ENCODE peak calls at places on chromosomes 16 and 17, in four cellular contexts. One of them, this sample, is unnamed.

GRCh38 chr16:79751785-79752184 is 151.2 kb upstream of the MAF start:
- DNase-seq in fibroblast of the aortic adventitia: peak; percentile 29
- DNase-seq in body of pancreas: peak; percentile 15
- DNase-seq in GM23338: no peak
- DNase-seq in this sample: no peak

GRCh38 chr17:51818777-51819176 is 339.7 kb downstream of the CA10 start:
- DNase-seq in fibroblast of the aortic adventitia: no peak
- DNase-seq in body of pancreas: no peak
- DNase-seq in GM23338: no peak
- DNase-seq in this sample: no peak

GRCh38 chr16:85396879-85397871 is 215.9 kb upstream of the GSE1 start:
- DNase-seq in fibroblast of the aortic adventitia: no peak
- DNase-seq in body of pancreas: peak; percentile 11
- DNase-seq in GM23338: peak; percentile 54
- DNase-seq in this sample: no peak

GRCh38 chr17:2215616-2216364 is 87.8 kb downstream of the SMG6 start:
- DNase-seq in fibroblast of the aortic adventitia: peak; percentile 99
- DNase-seq in body of pancreas: no peak
- DNase-seq in GM23338: peak; percentile 78
- DNase-seq in this sample: peak; percentile 92

GRCh38 chr16:28168991-28169554 is 42.7 kb downstream of the XPO6 start:
- DNase-seq in fibroblast of the aortic adventitia: no peak
- DNase-seq in body of pancreas: no peak
- DNase-seq in GM23338: no peak
- DNase-seq in this sample: no peak

GRCh38 chr17:61815863-61816523 is 47.3 kb downstream of the BRIP1 start:
- DNase-seq in fibroblast of the aortic adventitia: no peak
- DNase-seq in body of pancreas: no peak
- DNase-seq in GM23338: peak; percentile 10
- DNase-seq in this sample: no peak

GRCh38 chr17:67995568-67996191 is 589 bp downstream of the C17orf58 start:
- DNase-seq in fibroblast of the aortic adventitia: peak; percentile 7
- DNase-seq in body of pancreas: peak; percentile 23
- DNase-seq in GM23338: peak; percentile 59
- DNase-seq in this sample: peak; percentile 20

GRCh38 chr17:17060001-17060929 is 18.0 kb downstream of the MPRIP start:
- DNase-seq in fibroblast of the aortic adventitia: no peak
- DNase-seq in body of pancreas: no peak
- DNase-seq in GM23338: no peak
- DNase-seq in this sample: no peak

GRCh38 chr17:29042679-29043538 is at the start of gene PIPOX:
- DNase-seq in fibroblast of the aortic adventitia: no peak
- DNase-seq in body of pancreas: peak; percentile 22
- DNase-seq in GM23338: peak; percentile 98
- DNase-seq in this sample: peak; percentile 54

GRCh38 chr17:38870259-38871165 is 654 bp downstream of the LASP1 start:
- DNase-seq in fibroblast of the aortic adventitia: peak; percentile 54
- DNase-seq in body of pancreas: peak; percentile 65
- DNase-seq in GM23338: peak; percentile 80
- DNase-seq in this sample: peak; percentile 69

GRCh38 chr16:15450624-15451023 is 16.2 kb downstream of the BMERB1 start:
- DNase-seq in fibroblast of the aortic adventitia: peak; percentile 67
- DNase-seq in body of pancreas: no peak
- DNase-seq in GM23338: no peak
- DNase-seq in this sample: no peak

GRCh38 chr16:68287276-68288251 is 23.2 kb downstream of the SLC7A6OS start:
- DNase-seq in fibroblast of the aortic adventitia: peak; percentile 90
- DNase-seq in body of pancreas: no peak
- DNase-seq in GM23338: no peak
- DNase-seq in this sample: peak; percentile 84

GRCh38 chr17:2442166-2442565 is 41.3 kb upstream of the MNT start:
- DNase-seq in fibroblast of the aortic adventitia: no peak
- DNase-seq in body of pancreas: no peak
- DNase-seq in GM23338: no peak
- DNase-seq in this sample: peak; percentile 65

GRCh38 chr17:82245144-82246039 is 16.6 kb downstream of the SLC16A3 start:
- DNase-seq in fibroblast of the aortic adventitia: no peak
- DNase-seq in body of pancreas: no peak
- DNase-seq in GM23338: no peak
- DNase-seq in this sample: no peak

GRCh38 chr17:7477392-7478275 is 1.8 kb downstream of the ZBTB4 start:
- DNase-seq in fibroblast of the aortic adventitia: peak; percentile 88
- DNase-seq in body of pancreas: peak; percentile 50
- DNase-seq in GM23338: peak; percentile 24
- DNase-seq in this sample: peak; percentile 95

GRCh38 chr17:7856081-7856791 is 1.1 kb downstream of the NAA38 start:
- DNase-seq in fibroblast of the aortic adventitia: peak; percentile 46
- DNase-seq in body of pancreas: peak; percentile 36
- DNase-seq in GM23338: no peak
- DNase-seq in this sample: no peak

DNA sequence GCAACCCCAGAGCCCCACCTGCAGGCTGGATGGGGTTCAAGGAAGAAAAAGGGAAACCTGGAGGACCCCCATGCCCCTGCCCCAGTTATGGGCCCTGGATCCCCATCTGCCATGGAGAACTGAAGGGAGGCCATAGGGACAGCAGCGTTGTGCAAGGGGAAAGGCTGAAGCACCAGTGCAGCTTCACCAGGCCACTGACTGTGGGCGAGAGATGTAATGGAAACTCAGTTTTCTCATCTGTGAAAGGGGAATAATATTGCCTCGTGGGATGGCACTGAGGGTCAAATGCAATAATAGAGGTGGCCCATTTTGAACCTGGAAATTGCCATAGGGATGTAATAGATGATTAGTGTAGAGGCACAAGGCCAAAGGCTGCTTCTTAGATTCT is 9.9 kb upstream of the TSPOAP1 start:
- DNase-seq in fibroblast of the aortic adventitia: no peak
- DNase-seq in body of pancreas: no peak
- DNase-seq in GM23338: no peak
- DNase-seq in this sample: no peak
- H3K4me3 ChIP-seq in fibroblast of the aortic adventitia: no peak overlapping the region
- H3K4me3 ChIP-seq in body of pancreas: no peak overlapping the region
- H3K4me3 ChIP-seq in GM23338: peak overlapping the region; percentile 36
- H3K4me3 ChIP-seq in this sample: no peak overlapping the region

DNA sequence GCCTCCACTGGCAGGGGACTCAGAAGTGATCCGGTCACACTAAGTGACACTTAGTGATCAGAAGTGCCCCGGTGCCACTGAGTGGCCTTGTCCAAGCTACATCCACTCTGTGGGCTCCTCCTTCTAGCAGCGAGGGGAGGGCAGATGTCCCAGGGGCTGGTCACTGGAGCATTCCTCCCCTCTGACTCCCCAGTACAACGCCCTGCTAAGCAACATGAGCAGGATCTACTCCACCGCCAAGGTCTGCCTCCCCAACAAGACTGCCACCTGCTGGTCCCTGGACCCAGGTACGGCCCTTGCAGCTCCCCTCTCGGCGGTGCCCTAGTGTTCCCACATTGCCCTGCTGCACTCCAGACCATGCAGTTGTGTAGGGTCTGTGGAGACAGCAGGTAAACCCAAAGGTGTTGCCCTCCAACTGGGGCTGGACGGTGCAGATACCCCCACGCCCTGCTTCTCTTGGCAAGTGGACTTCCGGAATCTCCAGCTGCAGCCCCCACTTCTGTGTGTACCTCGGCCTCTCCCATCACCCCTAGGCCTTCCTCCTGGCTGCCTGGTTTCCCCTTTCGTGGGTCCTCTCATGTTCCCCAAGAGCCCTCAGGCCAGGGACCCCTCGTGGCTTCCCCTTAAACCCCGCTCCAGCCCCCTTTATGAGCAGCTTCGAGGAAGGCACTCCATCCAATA is 2.1 kb downstream of the ACE start:
- DNase-seq in fibroblast of the aortic adventitia: peak; percentile 95
- DNase-seq in body of pancreas: peak; percentile 88
- DNase-seq in GM23338: peak; percentile 94
- DNase-seq in this sample: peak; percentile 86
- TF ChIP-seq CTCF in fibroblast of the aortic adventitia: peak; percentile 95
- TF ChIP-seq CTCF in body of pancreas: peak; percentile 85
- TF ChIP-seq CTCF in GM23338: peak; percentile 98
- TF ChIP-seq CTCF in this sample: peak; percentile 89

DNA sequence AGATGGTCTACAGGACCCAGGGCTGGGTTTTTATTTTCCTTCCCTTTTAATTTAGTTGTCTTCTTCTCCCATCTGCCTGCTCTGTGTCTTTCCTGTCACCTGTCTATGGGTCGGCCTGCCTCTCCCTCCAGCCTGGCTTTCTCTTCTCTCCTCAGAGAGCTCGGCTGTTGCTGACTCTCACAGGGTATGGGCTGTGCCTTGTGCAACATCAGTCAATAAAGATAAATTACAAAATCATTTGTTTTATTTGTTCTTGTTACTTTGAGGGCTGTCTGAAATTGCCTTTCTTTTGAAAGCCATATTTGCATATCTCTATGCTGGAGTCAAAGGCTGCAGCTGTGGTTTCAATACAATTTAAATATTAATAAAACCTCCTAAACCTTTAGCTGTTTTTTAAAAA is 15.6 kb downstream of the RND2 start:
- DNase-seq in fibroblast of the aortic adventitia: no peak
- DNase-seq in body of pancreas: no peak
- DNase-seq in GM23338: no peak
- DNase-seq in this sample: no peak
- H3K4me3 ChIP-seq in fibroblast of the aortic adventitia: no peak overlapping the region
- H3K4me3 ChIP-seq in body of pancreas: no peak overlapping the region
- H3K4me3 ChIP-seq in GM23338: no peak overlapping the region
- H3K4me3 ChIP-seq in this sample: no peak overlapping the region

GRCh38 chr16:69440236-69440635 is 15.8 kb downstream of the CYB5B start:
- DNase-seq in fibroblast of the aortic adventitia: no peak
- DNase-seq in body of pancreas: no peak
- DNase-seq in GM23338: no peak
- DNase-seq in this sample: no peak
- TF ChIP-seq CTCF in fibroblast of the aortic adventitia: no peak
- TF ChIP-seq CTCF in body of pancreas: no peak
- TF ChIP-seq CTCF in GM23338: no peak
- TF ChIP-seq CTCF in this sample: no peak

DNA sequence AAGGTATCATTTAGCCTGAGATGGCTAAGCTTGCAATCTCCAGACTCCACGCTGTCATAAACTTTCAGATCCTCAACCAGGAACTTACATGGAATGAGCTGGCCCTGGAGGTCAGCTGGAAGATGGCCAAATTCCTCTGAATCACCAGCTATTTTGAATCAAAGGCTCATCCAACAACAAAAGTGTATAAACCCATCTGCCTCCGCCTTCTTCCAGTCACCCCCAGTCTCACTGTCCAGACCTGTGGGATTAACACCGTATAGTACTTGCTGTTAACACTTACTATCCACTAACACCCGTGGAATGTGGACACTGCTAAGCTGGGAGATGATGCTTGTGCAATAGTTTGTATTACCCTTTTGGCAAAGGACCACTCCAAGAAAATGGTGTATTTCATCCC is 1.9 kb upstream of the LCMT1 start:
- DNase-seq in fibroblast of the aortic adventitia: peak; percentile 97
- DNase-seq in body of pancreas: peak; percentile 32
- DNase-seq in GM23338: no peak
- DNase-seq in this sample: peak; percentile 97
- H3K4me3 ChIP-seq in fibroblast of the aortic adventitia: no peak overlapping the region
- H3K4me3 ChIP-seq in body of pancreas: no peak overlapping the region
- H3K4me3 ChIP-seq in GM23338: no peak overlapping the region
- H3K4me3 ChIP-seq in this sample: no peak overlapping the region

GRCh38 chr17:19401321-19402010 is 9.6 kb upstream of the RNF112 start:
- DNase-seq in fibroblast of the aortic adventitia: no peak
- DNase-seq in body of pancreas: no peak
- DNase-seq in GM23338: no peak
- DNase-seq in this sample: no peak
- TF ChIP-seq CTCF in fibroblast of the aortic adventitia: no peak
- TF ChIP-seq CTCF in body of pancreas: no peak
- TF ChIP-seq CTCF in GM23338: no peak
- TF ChIP-seq CTCF in this sample: no peak